ENCODE peak calls at places on chromosomes 6 and 20, in nine cellular contexts. One of them, this sample, is unnamed.

GRCh38 chr6:35367646-35368037 is 25.3 kb downstream of the PPARD start:
- DNase-seq in neural progenitor cell: no peak
- DNase-seq in HepG2: no peak
- DNase-seq in heart left ventricle: peak; percentile 34
- DNase-seq in right atrium auricular region: no peak
- DNase-seq in psoas muscle: peak; percentile 83
- DNase-seq in left ventricle myocardium inferior: no peak
- DNase-seq in tibial artery: no peak
- DNase-seq in CD8-positive, alpha-beta T cell: no peak
- DNase-seq in this sample: no peak

GRCh38 chr6:12440981-12441380 is 150.8 kb downstream of the EDN1 start:
- DNase-seq in neural progenitor cell: peak; percentile 43
- DNase-seq in HepG2: no peak
- DNase-seq in heart left ventricle: no peak
- DNase-seq in right atrium auricular region: no peak
- DNase-seq in psoas muscle: no peak
- DNase-seq in left ventricle myocardium inferior: no peak
- DNase-seq in tibial artery: no peak
- DNase-seq in CD8-positive, alpha-beta T cell: no peak
- DNase-seq in this sample: no peak

GRCh38 chr6:167717455-167717854 is 109.3 kb upstream of the AFDN start:
- DNase-seq in neural progenitor cell: no peak
- DNase-seq in HepG2: no peak
- DNase-seq in heart left ventricle: no peak
- DNase-seq in right atrium auricular region: no peak
- DNase-seq in psoas muscle: no peak
- DNase-seq in left ventricle myocardium inferior: no peak
- DNase-seq in tibial artery: no peak
- DNase-seq in CD8-positive, alpha-beta T cell: no peak
- DNase-seq in this sample: no peak

GRCh38 chr6:121354764-121355163 is 20.5 kb upstream of the TBC1D32 start:
- DNase-seq in neural progenitor cell: no peak
- DNase-seq in HepG2: no peak
- DNase-seq in heart left ventricle: no peak
- DNase-seq in right atrium auricular region: no peak
- DNase-seq in psoas muscle: no peak
- DNase-seq in left ventricle myocardium inferior: no peak
- DNase-seq in tibial artery: no peak
- DNase-seq in CD8-positive, alpha-beta T cell: no peak
- DNase-seq in this sample: no peak

GRCh38 chr6:73203098-73203497 is 22.2 kb downstream of the KHDC1L start:
- DNase-seq in neural progenitor cell: no peak
- DNase-seq in HepG2: no peak
- DNase-seq in heart left ventricle: no peak
- DNase-seq in right atrium auricular region: no peak
- DNase-seq in psoas muscle: no peak
- DNase-seq in left ventricle myocardium inferior: no peak
- DNase-seq in tibial artery: no peak
- DNase-seq in CD8-positive, alpha-beta T cell: no peak
- DNase-seq in this sample: no peak

GRCh38 chr20:63076421-63076820 is 69.7 kb upstream of the BHLHE23 start:
- DNase-seq in neural progenitor cell: no peak
- DNase-seq in HepG2: no peak
- DNase-seq in heart left ventricle: peak; percentile 5
- DNase-seq in right atrium auricular region: no peak
- DNase-seq in psoas muscle: no peak
- DNase-seq in left ventricle myocardium inferior: no peak
- DNase-seq in tibial artery: no peak
- DNase-seq in CD8-positive, alpha-beta T cell: no peak
- DNase-seq in this sample: no peak

GRCh38 chr6:149057464-149057840 is 260.1 kb upstream of the TAB2 start:
- DNase-seq in neural progenitor cell: no peak
- DNase-seq in HepG2: no peak
- DNase-seq in heart left ventricle: no peak
- DNase-seq in right atrium auricular region: no peak
- DNase-seq in psoas muscle: no peak
- DNase-seq in left ventricle myocardium inferior: no peak
- DNase-seq in tibial artery: no peak
- DNase-seq in CD8-positive, alpha-beta T cell: no peak
- DNase-seq in this sample: no peak

GRCh38 chr20:11826334-11826733 is 91.4 kb upstream of the BTBD3 start:
- DNase-seq in neural progenitor cell: no peak
- DNase-seq in HepG2: no peak
- DNase-seq in heart left ventricle: no peak
- DNase-seq in right atrium auricular region: no peak
- DNase-seq in psoas muscle: no peak
- DNase-seq in left ventricle myocardium inferior: no peak
- DNase-seq in tibial artery: no peak
- DNase-seq in CD8-positive, alpha-beta T cell: no peak
- DNase-seq in this sample: no peak

GRCh38 chr6:99491159-99491558 is 24.1 kb downstream of the USP45 start:
- DNase-seq in neural progenitor cell: no peak
- DNase-seq in HepG2: no peak
- DNase-seq in heart left ventricle: no peak
- DNase-seq in right atrium auricular region: no peak
- DNase-seq in psoas muscle: no peak
- DNase-seq in left ventricle myocardium inferior: no peak
- DNase-seq in tibial artery: no peak
- DNase-seq in CD8-positive, alpha-beta T cell: no peak
- DNase-seq in this sample: no peak

GRCh38 chr20:41774291-41774690 is 156.1 kb upstream of the CHD6 start:
- DNase-seq in neural progenitor cell: no peak
- DNase-seq in HepG2: no peak
- DNase-seq in heart left ventricle: no peak
- DNase-seq in right atrium auricular region: no peak
- DNase-seq in psoas muscle: no peak
- DNase-seq in left ventricle myocardium inferior: no peak
- DNase-seq in tibial artery: no peak
- DNase-seq in CD8-positive, alpha-beta T cell: no peak
- DNase-seq in this sample: no peak

GRCh38 chr6:34230653-34231351 is 5.9 kb upstream of the HMGA1 start:
- DNase-seq in neural progenitor cell: no peak
- DNase-seq in HepG2: no peak
- DNase-seq in heart left ventricle: no peak
- DNase-seq in right atrium auricular region: no peak
- DNase-seq in psoas muscle: peak; percentile 31
- DNase-seq in left ventricle myocardium inferior: no peak
- DNase-seq in tibial artery: no peak
- DNase-seq in CD8-positive, alpha-beta T cell: no peak
- DNase-seq in this sample: no peak

GRCh38 chr6:24484657-24485318 is 4.6 kb downstream of the GPLD1 start:
- DNase-seq in neural progenitor cell: no peak
- DNase-seq in HepG2: no peak
- DNase-seq in heart left ventricle: no peak
- DNase-seq in right atrium auricular region: no peak
- DNase-seq in psoas muscle: no peak
- DNase-seq in left ventricle myocardium inferior: no peak
- DNase-seq in tibial artery: no peak
- DNase-seq in CD8-positive, alpha-beta T cell: no peak
- DNase-seq in this sample: no peak

GRCh38 chr6:157104803-157105202 is 218.5 kb downstream of the TMEM242 start:
- DNase-seq in neural progenitor cell: no peak
- DNase-seq in HepG2: no peak
- DNase-seq in heart left ventricle: no peak
- DNase-seq in right atrium auricular region: no peak
- DNase-seq in psoas muscle: no peak
- DNase-seq in left ventricle myocardium inferior: no peak
- DNase-seq in tibial artery: no peak
- DNase-seq in CD8-positive, alpha-beta T cell: no peak
- DNase-seq in this sample: no peak

GRCh38 chr6:52900536-52900935 is 9.0 kb downstream of the GSTA3 start:
- DNase-seq in neural progenitor cell: no peak
- DNase-seq in HepG2: no peak
- DNase-seq in heart left ventricle: no peak
- DNase-seq in right atrium auricular region: no peak
- DNase-seq in psoas muscle: no peak
- DNase-seq in left ventricle myocardium inferior: no peak
- DNase-seq in tibial artery: no peak
- DNase-seq in CD8-positive, alpha-beta T cell: no peak
- DNase-seq in this sample: no peak

GRCh38 chr6:158381214-158381613 is 68.9 kb downstream of the TULP4 start:
- DNase-seq in neural progenitor cell: no peak
- DNase-seq in HepG2: no peak
- DNase-seq in heart left ventricle: no peak
- DNase-seq in right atrium auricular region: no peak
- DNase-seq in psoas muscle: no peak
- DNase-seq in left ventricle myocardium inferior: no peak
- DNase-seq in tibial artery: no peak
- DNase-seq in CD8-positive, alpha-beta T cell: no peak
- DNase-seq in this sample: no peak

GRCh38 chr6:158377866-158378265 is 65.6 kb downstream of the TULP4 start:
- DNase-seq in neural progenitor cell: no peak
- DNase-seq in HepG2: no peak
- DNase-seq in heart left ventricle: no peak
- DNase-seq in right atrium auricular region: no peak
- DNase-seq in psoas muscle: no peak
- DNase-seq in left ventricle myocardium inferior: no peak
- DNase-seq in tibial artery: no peak
- DNase-seq in CD8-positive, alpha-beta T cell: no peak
- DNase-seq in this sample: no peak

GRCh38 chr6:158382491-158382890 is 70.2 kb downstream of the TULP4 start:
- DNase-seq in neural progenitor cell: no peak
- DNase-seq in HepG2: no peak
- DNase-seq in heart left ventricle: no peak
- DNase-seq in right atrium auricular region: no peak
- DNase-seq in psoas muscle: no peak
- DNase-seq in left ventricle myocardium inferior: no peak
- DNase-seq in tibial artery: no peak
- DNase-seq in CD8-positive, alpha-beta T cell: no peak
- DNase-seq in this sample: no peak

GRCh38 chr6:158376650-158377081 is 64.4 kb downstream of the TULP4 start:
- DNase-seq in neural progenitor cell: no peak
- DNase-seq in HepG2: no peak
- DNase-seq in heart left ventricle: no peak
- DNase-seq in right atrium auricular region: no peak
- DNase-seq in psoas muscle: peak; percentile 68
- DNase-seq in left ventricle myocardium inferior: no peak
- DNase-seq in tibial artery: no peak
- DNase-seq in CD8-positive, alpha-beta T cell: no peak
- DNase-seq in this sample: no peak

DNA sequence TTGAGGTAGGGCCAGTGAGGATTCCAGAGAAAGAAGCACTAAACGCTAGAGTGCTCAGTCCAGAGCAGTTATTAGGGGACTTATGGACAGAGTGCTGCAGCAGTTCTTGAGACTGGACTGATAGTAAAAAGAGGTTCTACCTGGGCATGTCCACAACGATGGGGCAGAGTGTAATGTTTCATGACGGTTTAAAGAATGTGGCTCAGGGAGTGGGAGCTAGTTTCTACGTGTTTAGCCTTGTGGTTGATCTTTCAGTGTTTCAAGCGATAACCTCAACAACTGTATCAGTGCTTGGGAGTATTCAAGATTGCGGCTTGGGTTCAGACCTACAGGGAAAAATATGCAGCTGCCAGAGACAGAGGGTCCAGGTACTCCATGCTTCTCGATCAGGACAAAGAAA is 67.1 kb downstream of the TULP4 start:
- DNase-seq in neural progenitor cell: no peak
- DNase-seq in HepG2: no peak
- DNase-seq in heart left ventricle: no peak
- DNase-seq in right atrium auricular region: no peak
- DNase-seq in psoas muscle: no peak
- DNase-seq in left ventricle myocardium inferior: no peak
- DNase-seq in tibial artery: no peak
- DNase-seq in CD8-positive, alpha-beta T cell: no peak
- DNase-seq in this sample: no peak
- H3K4me3 ChIP-seq in neural progenitor cell: no peak overlapping the region
- H3K4me3 ChIP-seq in HepG2: no peak overlapping the region
- H3K4me3 ChIP-seq in heart left ventricle: no peak overlapping the region
- H3K4me3 ChIP-seq in right atrium auricular region: no peak overlapping the region
- H3K4me3 ChIP-seq in psoas muscle: no peak overlapping the region
- H3K4me3 ChIP-seq in left ventricle myocardium inferior: no peak overlapping the region
- H3K4me3 ChIP-seq in tibial artery: no peak overlapping the region
- H3K4me3 ChIP-seq in CD8-positive, alpha-beta T cell: no peak overlapping the region
- H3K4me3 ChIP-seq in this sample: no peak overlapping the region

DNA sequence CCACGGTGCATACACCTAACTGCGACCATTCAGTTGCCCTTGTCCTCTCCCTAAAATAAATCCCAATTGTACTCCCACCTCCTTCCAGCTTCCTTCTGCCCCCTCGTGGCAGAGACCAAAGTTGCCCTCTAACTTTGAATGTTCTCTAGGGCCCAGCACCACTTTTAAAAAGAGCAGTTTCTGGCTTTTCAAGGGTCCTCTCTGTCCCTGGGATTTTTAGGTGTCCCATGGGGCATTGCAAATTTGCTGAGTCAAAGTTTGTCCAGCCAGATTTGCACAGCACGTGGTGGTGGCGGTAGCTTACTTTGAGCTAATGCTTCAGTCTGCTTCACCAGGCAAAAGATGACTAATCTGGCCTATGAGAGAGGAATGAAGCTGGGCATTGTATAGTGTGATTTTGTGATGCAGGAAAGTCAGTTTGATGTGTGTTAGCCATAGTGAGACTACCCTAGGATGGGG is 100.2 kb downstream of the PERP start:
- DNase-seq in neural progenitor cell: peak; percentile 67
- DNase-seq in HepG2: peak; percentile 48
- DNase-seq in heart left ventricle: no peak
- DNase-seq in right atrium auricular region: no peak
- DNase-seq in psoas muscle: no peak
- DNase-seq in left ventricle myocardium inferior: no peak
- DNase-seq in tibial artery: no peak
- DNase-seq in CD8-positive, alpha-beta T cell: no peak
- DNase-seq in this sample: peak; percentile 36
- H3K4me1 ChIP-seq in neural progenitor cell: peaks cover 9% of the 10 kb centered on the region
- H3K4me1 ChIP-seq in HepG2: peaks cover 14% of the 10 kb centered on the region
- H3K4me1 ChIP-seq in heart left ventricle: no peaks in the 10 kb centered on the region
- H3K4me1 ChIP-seq in right atrium auricular region: no peaks in the 10 kb centered on the region
- H3K4me1 ChIP-seq in psoas muscle: no peaks in the 10 kb centered on the region
- H3K4me1 ChIP-seq in left ventricle myocardium inferior: no peaks in the 10 kb centered on the region
- H3K4me1 ChIP-seq in tibial artery: no peaks in the 10 kb centered on the region
- H3K4me1 ChIP-seq in CD8-positive, alpha-beta T cell: no peaks in the 10 kb centered on the region
- H3K4me1 ChIP-seq in this sample: no peaks in the 10 kb centered on the region

GRCh38 chr6:30461055-30461454 is 28.3 kb upstream of the HLA-E start:
- DNase-seq in neural progenitor cell: no peak
- DNase-seq in HepG2: no peak
- DNase-seq in heart left ventricle: no peak
- DNase-seq in right atrium auricular region: no peak
- DNase-seq in psoas muscle: no peak
- DNase-seq in left ventricle myocardium inferior: no peak
- DNase-seq in tibial artery: no peak
- DNase-seq in CD8-positive, alpha-beta T cell: no peak
- DNase-seq in this sample: no peak
- H3K27me3 ChIP-seq in neural progenitor cell: peaks cover 100% of the 10 kb centered on the region
- H3K27me3 ChIP-seq in HepG2: peaks cover 16% of the 10 kb centered on the region
- H3K27me3 ChIP-seq in heart left ventricle: peaks cover 96% of the 10 kb centered on the region
- H3K27me3 ChIP-seq in right atrium auricular region: peaks cover 26% of the 10 kb centered on the region
- H3K27me3 ChIP-seq in psoas muscle: peaks cover 3% of the 10 kb centered on the region
- H3K27me3 ChIP-seq in left ventricle myocardium inferior: peaks cover 100% of the 10 kb centered on the region
- H3K27me3 ChIP-seq in tibial artery: peaks cover 90% of the 10 kb centered on the region
- H3K27me3 ChIP-seq in CD8-positive, alpha-beta T cell: peaks cover 39% of the 10 kb centered on the region
- H3K27me3 ChIP-seq in this sample: peaks cover 42% of the 10 kb centered on the region

DNA sequence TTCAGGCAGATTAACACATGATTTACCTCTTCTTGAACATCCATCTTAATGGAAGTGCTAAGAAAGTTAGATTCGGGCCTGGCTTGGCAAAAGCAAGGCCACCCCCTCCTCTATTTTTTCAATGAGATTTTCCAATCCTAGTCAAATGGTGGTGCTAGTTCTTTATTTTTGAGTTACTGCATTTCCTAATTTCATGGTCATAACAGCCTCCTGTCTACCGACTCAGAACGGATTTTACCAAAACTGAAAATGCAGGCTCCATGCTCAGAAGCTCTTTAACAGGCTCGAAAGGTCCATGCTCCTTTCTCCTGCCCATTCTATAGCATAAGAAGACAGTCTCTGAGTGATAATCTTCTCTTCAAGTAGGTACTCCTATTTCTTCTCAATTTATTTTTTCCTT is 117.2 kb upstream of the ESR1 start:
- DNase-seq in neural progenitor cell: no peak
- DNase-seq in HepG2: no peak
- DNase-seq in heart left ventricle: no peak
- DNase-seq in right atrium auricular region: no peak
- DNase-seq in psoas muscle: no peak
- DNase-seq in left ventricle myocardium inferior: no peak
- DNase-seq in tibial artery: no peak
- DNase-seq in CD8-positive, alpha-beta T cell: no peak
- DNase-seq in this sample: no peak
- H3K4me3 ChIP-seq in neural progenitor cell: no peak overlapping the region
- H3K4me3 ChIP-seq in HepG2: no peak overlapping the region
- H3K4me3 ChIP-seq in heart left ventricle: no peak overlapping the region
- H3K4me3 ChIP-seq in right atrium auricular region: no peak overlapping the region
- H3K4me3 ChIP-seq in psoas muscle: peak overlapping the region; percentile 63
- H3K4me3 ChIP-seq in left ventricle myocardium inferior: peak overlapping the region; percentile 55
- H3K4me3 ChIP-seq in tibial artery: peak overlapping the region; percentile 39
- H3K4me3 ChIP-seq in CD8-positive, alpha-beta T cell: peak overlapping the region; percentile 0
- H3K4me3 ChIP-seq in this sample: no peak overlapping the region